ENCODE peak calls at places on chromosomes 7 and 10, in ten cellular contexts. L is stomach; A is endodermal cell; K is adrenal gland; I is CD8-positive, alpha-beta T cell; C is left ventricle myocardium inferior; Y is A549; H is lower lobe of right lung; W is esophagus squamous epithelium; B is ovary. D is an unnamed sample.

GRCh38 chr7:29288534-29289091 is 94.0 kb downstream of the CHN2 start:
- DNase-seq in Y (no peak), A (no peak), H (no peak), W (no peak), L (no peak), B (no peak), K (no peak), I (no peak), C (no peak), D (no peak)

GRCh38 chr7:158772916-158773315 is 56.4 kb downstream of the ESYT2 start:
- DNase-seq in H (no peak), C (no peak), L (no peak), W (no peak), B (no peak), K (no peak), Y (no peak), A (no peak), I (no peak), D (no peak)

GRCh38 chr10:12470719-12471118 is 121.4 kb downstream of the CAMK1D start:
- DNase-seq in H (no peak), C (no peak), A (no peak), Y (no peak), I (no peak), K (no peak), L (no peak), W (no peak), B (no peak), D (no peak)

GRCh38 chr10:9684186-9684585 is 1333.5 kb upstream of the CELF2 start:
- DNase-seq in B (no peak), L (no peak), I (no peak), C (no peak), Y (no peak), H (no peak), K (no peak), A (no peak), W (no peak), D (no peak)

GRCh38 chr7:54817125-54817524 is 58.1 kb upstream of the SEC61G start:
- DNase-seq in W (no peak), L (no peak), C (no peak), I (no peak), Y (no peak), A (no peak), H (no peak), B (no peak), K (no peak), D (no peak)

GRCh38 chr7:40232242-40232929 is 97.6 kb downstream of the SUGCT start:
- DNase-seq in H (no peak), W (no peak), B (no peak), A (no peak), I (no peak), L (no peak), Y (peak; percentile 21), K (peak; percentile 15), C (no peak), D (no peak)

GRCh38 chr7:158973440-158973839 is 117.1 kb downstream of the DYNC2I1 start:
- DNase-seq in Y (no peak), L (peak; percentile 42), C (peak; percentile 45), I (no peak), H (no peak), K (no peak), B (peak; percentile 71), W (no peak), A (peak; percentile 89), D (no peak)

GRCh38 chr10:102869290-102870198 is at the start of gene AS3MT:
- DNase-seq in B (peak; percentile 75), H (no peak), L (no peak), A (peak; percentile 89), C (peak; percentile 31), Y (peak; percentile 52), K (peak; percentile 64), W (no peak), I (no peak), D (peak; percentile 45)

GRCh38 chr10:57367412-57367811 is 900.3 kb downstream of the IPMK start:
- DNase-seq in Y (no peak), L (no peak), B (no peak), K (no peak), C (no peak), H (no peak), W (no peak), A (no peak), I (no peak), D (no peak)

DNA sequence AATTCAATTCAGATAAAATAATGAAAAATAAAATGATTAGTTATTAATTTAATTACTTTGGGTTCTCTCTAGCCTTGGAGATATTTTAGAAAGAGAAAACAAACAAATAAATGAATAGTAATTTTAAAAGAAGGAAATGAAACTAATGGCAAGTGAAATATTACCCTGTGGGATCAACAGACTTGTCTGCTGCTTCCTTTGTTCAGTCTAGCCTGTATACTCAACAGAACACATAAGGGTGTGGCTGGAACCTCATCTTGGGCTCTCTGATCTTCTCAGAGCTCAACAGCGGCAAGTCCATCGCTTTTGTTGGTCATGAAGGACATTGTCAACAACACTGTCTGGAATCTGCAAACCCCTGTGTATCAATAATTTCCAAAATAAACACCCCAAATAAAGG is 904.9 kb downstream of the IPMK start:
- DNase-seq in H (no peak), Y (no peak), K (no peak), I (no peak), B (no peak), C (no peak), L (no peak), A (no peak), W (no peak), D (no peak)
- H3K4me1 ChIP-seq in H (no peaks in the 10 kb centered on the region), Y (no peaks in the 10 kb centered on the region), K (no peaks in the 10 kb centered on the region), I (no peaks in the 10 kb centered on the region), B (no peaks in the 10 kb centered on the region), C (no peaks in the 10 kb centered on the region), L (no peaks in the 10 kb centered on the region), A (no peaks in the 10 kb centered on the region), W (no peaks in the 10 kb centered on the region), D (no peaks in the 10 kb centered on the region)

GRCh38 chr7:100824499-100825214 is 2.7 kb downstream of the EPHB4 start:
- DNase-seq in B (peak; percentile 74), W (no peak), C (no peak), I (no peak), A (no peak), K (no peak), H (no peak), L (no peak), Y (no peak), D (no peak)

GRCh38 chr7:100826546-100827329 is 585 bp downstream of the EPHB4 start:
- DNase-seq in H (no peak), A (peak; percentile 73), K (peak; percentile 48), Y (no peak), B (peak; percentile 68), C (no peak), L (no peak), I (no peak), W (no peak), D (no peak)

GRCh38 chr7:100827330-100828226 is at the start of gene EPHB4:
- DNase-seq in Y (peak; percentile 73), I (no peak), H (peak; percentile 84), K (peak; percentile 91), A (peak; percentile 96), B (peak; percentile 93), L (peak; percentile 85), C (peak; percentile 84), W (no peak), D (peak; percentile 90)

GRCh38 chr7:100825215-100825671 is 2.1 kb downstream of the EPHB4 start:
- DNase-seq in B (peak; percentile 55), H (no peak), W (no peak), A (peak; percentile 57), L (no peak), K (no peak), I (no peak), C (no peak), Y (no peak), D (peak; percentile 54)

DNA sequence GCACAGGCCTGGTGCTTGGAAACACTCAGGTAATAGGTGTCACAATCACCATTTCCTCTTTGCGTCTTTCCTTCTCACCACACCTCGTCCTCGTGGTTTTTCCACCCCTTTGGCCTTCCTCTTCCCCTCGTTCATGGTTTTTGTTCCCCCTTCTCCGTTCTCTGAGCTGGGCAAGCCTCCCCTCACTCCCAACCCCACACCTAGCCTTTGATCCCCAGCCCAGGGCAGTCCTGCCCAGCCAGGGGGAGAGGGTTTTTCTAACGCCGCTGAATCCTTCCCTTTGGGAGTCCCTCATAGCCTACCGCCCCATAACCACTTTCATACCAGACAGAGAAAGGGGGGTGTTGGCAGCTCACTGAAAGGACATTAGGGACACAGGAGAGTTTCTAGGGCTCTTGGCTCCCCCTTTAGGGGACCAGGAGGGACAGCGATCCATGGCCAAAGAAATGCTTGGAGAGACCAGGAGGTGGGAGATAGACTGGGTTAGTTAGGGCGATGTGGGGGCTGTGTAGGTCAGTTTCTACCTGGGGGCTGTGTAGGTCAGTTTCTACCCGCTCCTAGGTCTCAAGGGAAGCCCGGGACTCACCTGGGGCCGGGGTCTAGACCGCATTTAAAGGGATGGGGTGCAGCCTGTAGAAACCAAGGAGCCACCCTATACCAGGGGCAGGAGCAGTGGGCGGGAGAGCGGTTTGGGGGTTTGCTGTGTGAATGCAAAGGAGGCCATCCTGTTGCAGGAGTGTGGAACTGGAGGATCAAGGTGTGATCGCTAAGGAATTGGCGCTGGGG is 1.4 kb downstream of the EPHB4 start:
- DNase-seq in H (no peak), C (no peak), W (no peak), K (no peak), L (no peak), B (no peak), Y (no peak), I (no peak), A (peak; percentile 63), D (no peak)
- TF ChIP-seq CTCF in H (no peak), C (no peak), W (no peak), K (no peak), L (no peak), B (peak; percentile 23), Y (peak; percentile 55), I (no peak), A (peak; percentile 37), D (no peak)

DNA sequence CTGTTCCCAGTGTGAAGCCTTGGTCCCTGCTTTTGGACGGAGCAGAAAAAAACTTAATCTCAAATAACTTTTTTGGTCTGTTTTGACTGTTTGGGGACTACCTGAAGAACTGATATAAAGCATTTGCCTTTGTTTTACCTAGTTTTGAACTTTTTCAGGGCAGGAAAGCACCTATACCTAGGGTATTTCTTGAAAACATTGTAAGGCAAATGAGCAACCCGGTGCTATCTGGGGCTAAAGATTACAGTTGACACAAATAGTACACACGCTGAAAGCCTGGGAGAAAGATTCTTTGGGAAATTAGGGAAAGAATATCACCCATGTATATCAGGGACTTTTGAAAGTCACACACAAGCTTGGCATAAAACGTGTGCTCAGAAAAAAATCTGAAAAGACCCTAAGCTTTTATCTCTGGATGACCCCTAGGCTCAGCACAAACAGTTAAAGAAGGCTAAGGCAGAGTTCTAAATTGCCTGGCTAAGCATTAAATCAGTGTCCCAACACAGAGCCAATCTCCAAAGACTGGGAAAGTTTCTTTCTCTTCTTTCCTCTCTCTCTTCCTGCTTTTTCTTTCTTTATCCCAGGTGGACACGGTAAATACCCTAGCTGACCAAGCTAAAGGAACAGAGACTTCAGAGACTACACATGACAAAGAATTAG is 389.8 kb downstream of the SH2D4B start:
- DNase-seq in L (no peak), H (no peak), C (no peak), I (no peak), Y (no peak), B (no peak), A (no peak), W (no peak), K (no peak), D (no peak)
- H3K4me1 ChIP-seq in L (no peaks in the 10 kb centered on the region), H (no peaks in the 10 kb centered on the region), C (no peaks in the 10 kb centered on the region), I (no peaks in the 10 kb centered on the region), Y (no peaks in the 10 kb centered on the region), B (no peaks in the 10 kb centered on the region), A (no peaks in the 10 kb centered on the region), W (no peaks in the 10 kb centered on the region), K (no peaks in the 10 kb centered on the region), D (no peaks in the 10 kb centered on the region)

GRCh38 chr10:53843691-53844362 is 957.2 kb downstream of the PCDH15 start:
- DNase-seq in L (no peak), A (no peak), Y (no peak), B (no peak), I (no peak), K (no peak), H (no peak), W (no peak), C (no peak), D (no peak)

GRCh38 chr10:53841746-53842145 is 959.3 kb downstream of the PCDH15 start:
- DNase-seq in I (no peak), K (no peak), B (no peak), W (no peak), C (no peak), A (no peak), H (no peak), L (no peak), Y (no peak), D (no peak)

GRCh38 chr10:53846809-53847208 is 954.2 kb downstream of the PCDH15 start:
- DNase-seq in L (no peak), W (no peak), A (no peak), K (no peak), B (no peak), I (no peak), C (no peak), H (no peak), Y (no peak), D (no peak)
- TF ChIP-seq CTCF in L (no peak), W (no peak), A (peak; percentile 73), K (no peak), B (no peak), I (no peak), C (no peak), H (no peak), Y (no peak), D (no peak)